ENCODE peak calls at places on chromosome 5, in ten cellular contexts. L is left cardiac atrium; C is SK-N-SH treated with all-trans-retinoic acid at 6 μM for 48 hours; D is GM23338; O is heart left ventricle; V is esophagus mucosa; B is naive thymus-derived CD8-positive, alpha-beta T cell; T is gastrocnemius medialis; F is CD4-positive, alpha-beta T cell; Q is activated T-cell treated with anti-CD3 and anti-CD28 coated beads, Interleukin-2, amount 50 U/mL, for 72 hours. X is an unnamed sample.

GRCh38 chr5:74866653-74867162 is 521 bp upstream of the FAM169A start:
- ATAC-seq in L (peak; percentile 46), C (peak; percentile 20), D (peak; percentile 65), O (peak; percentile 47), V (no peak), B (peak; percentile 14), T (no peak), F (peak; percentile 8), Q (peak; percentile 38), X (peak; percentile 22)

GRCh38 chr5:32290922-32291321 is 21.8 kb downstream of the MTMR12 start:
- ATAC-seq in L (no peak), C (no peak), D (no peak), O (no peak), V (no peak), B (no peak), T (no peak), F (no peak), Q (no peak), X (no peak)

GRCh38 chr5:128216860-128217531 is 133.4 kb downstream of the SLC12A2 start:
- ATAC-seq in L (peak; percentile 89), C (peak; percentile 47), D (no peak), O (peak; percentile 84), V (peak; percentile 66), B (no peak), T (no peak), F (no peak), Q (no peak), X (no peak)

GRCh38 chr5:143775258-143775657 is 36.7 kb upstream of the HMHB1 start:
- ATAC-seq in L (no peak), C (peak; percentile 32), D (no peak), O (no peak), V (no peak), B (no peak), T (no peak), F (no peak), Q (peak; percentile 38), X (no peak)

GRCh38 chr5:96893342-96893741 is 17.0 kb downstream of the ERAP2 start:
- ATAC-seq in L (no peak), C (peak; percentile 97), D (no peak), O (no peak), V (no peak), B (peak; percentile 37), T (no peak), F (peak; percentile 31), Q (peak; percentile 64), X (no peak)

GRCh38 chr5:117463836-117464235 is 889.2 kb upstream of the SEMA6A start:
- ATAC-seq in L (no peak), C (no peak), D (no peak), O (no peak), V (no peak), B (no peak), T (peak; percentile 42), F (no peak), Q (no peak), X (peak; percentile 81)

GRCh38 chr5:42807722-42808447 is 3.8 kb downstream of the SELENOP start:
- ATAC-seq in L (peak; percentile 25), C (no peak), D (no peak), O (peak; percentile 48), V (no peak), B (no peak), T (no peak), F (no peak), Q (no peak), X (no peak)

GRCh38 chr5:41858890-41859289 is 11.3 kb downstream of the OXCT1 start:
- ATAC-seq in L (no peak), C (no peak), D (no peak), O (no peak), V (no peak), B (no peak), T (no peak), F (no peak), Q (peak; percentile 46), X (no peak)

GRCh38 chr5:84602371-84602771 is 217.7 kb upstream of the EDIL3 start:
- ATAC-seq in L (no peak), C (no peak), D (no peak), O (no peak), V (no peak), B (no peak), T (no peak), F (no peak), Q (no peak), X (no peak)

GRCh38 chr5:89524785-89525184 is 641.8 kb upstream of the MEF2C start:
- ATAC-seq in L (no peak), C (no peak), D (no peak), O (no peak), V (no peak), B (no peak), T (no peak), F (no peak), Q (no peak), X (no peak)

GRCh38 chr5:10501554-10502075 is 59.9 kb downstream of the ROPN1L start:
- ATAC-seq in L (no peak), C (no peak), D (no peak), O (no peak), V (no peak), B (no peak), T (no peak), F (no peak), Q (no peak), X (peak; percentile 35)

GRCh38 chr5:42993516-42994284 is 46.4 kb downstream of the ANXA2R start:
- ATAC-seq in L (peak; percentile 12), C (no peak), D (no peak), O (peak; percentile 17), V (no peak), B (peak; percentile 30), T (no peak), F (peak; percentile 31), Q (peak; percentile 37), X (no peak)

GRCh38 chr5:72197393-72197792 is 90.1 kb downstream of the MAP1B start:
- ATAC-seq in L (no peak), C (no peak), D (no peak), O (no peak), V (no peak), B (no peak), T (no peak), F (no peak), Q (peak; percentile 62), X (no peak)

GRCh38 chr5:125198270-125198974 is 452.0 kb upstream of the ZNF608 start:
- ATAC-seq in L (peak; percentile 70), C (peak; percentile 95), D (no peak), O (peak; percentile 69), V (no peak), B (no peak), T (peak; percentile 79), F (no peak), Q (no peak), X (peak; percentile 50)

GRCh38 chr5:9497347-9497746 is 48.5 kb downstream of the SEMA5A start:
- ATAC-seq in L (no peak), C (no peak), D (no peak), O (peak; percentile 20), V (no peak), B (no peak), T (no peak), F (no peak), Q (no peak), X (no peak)

GRCh38 chr5:91183743-91184142 is 199.4 kb downstream of the ARRDC3 start:
- ATAC-seq in L (no peak), C (no peak), D (peak; percentile 87), O (no peak), V (peak; percentile 53), B (no peak), T (no peak), F (no peak), Q (no peak), X (no peak)

GRCh38 chr5:95817430-95817829 is 5.1 kb downstream of the GLRX start:
- ATAC-seq in L (peak; percentile 2), C (no peak), D (peak; percentile 29), O (peak; percentile 49), V (no peak), B (peak; percentile 35), T (peak; percentile 55), F (peak; percentile 24), Q (peak; percentile 59), X (no peak)

GRCh38 chr5:158287643-158288228 is 428.8 kb upstream of the CLINT1 start:
- ATAC-seq in L (peak; percentile 90), C (no peak), D (no peak), O (peak; percentile 86), V (no peak), B (no peak), T (no peak), F (no peak), Q (no peak), X (peak; percentile 72)

GRCh38 chr5:34064656-34065055 is 21.6 kb upstream of the C1QTNF3 start:
- ATAC-seq in L (no peak), C (no peak), D (no peak), O (no peak), V (no peak), B (no peak), T (no peak), F (no peak), Q (no peak), X (no peak)

GRCh38 chr5:123527190-123527589 is 15.2 kb downstream of the CSNK1G3 start:
- ATAC-seq in L (no peak), C (no peak), D (no peak), O (no peak), V (no peak), B (no peak), T (no peak), F (no peak), Q (no peak), X (no peak)

GRCh38 chr5:111028865-111029264 is 42.6 kb upstream of the TSLP start:
- ATAC-seq in L (no peak), C (no peak), D (no peak), O (no peak), V (no peak), B (no peak), T (no peak), F (no peak), Q (no peak), X (no peak)

GRCh38 chr5:163106098-163106497 is 331.3 kb upstream of the CCNG1 start:
- ATAC-seq in L (no peak), C (no peak), D (no peak), O (no peak), V (no peak), B (no peak), T (no peak), F (no peak), Q (no peak), X (no peak)

GRCh38 chr5:80620206-80620605 is 34.2 kb upstream of the MSH3 start:
- ATAC-seq in L (no peak), C (no peak), D (no peak), O (no peak), V (no peak), B (no peak), T (no peak), F (no peak), Q (no peak), X (no peak)

GRCh38 chr5:146894763-146895521 is 16.4 kb upstream of the PPP2R2B start:
- ATAC-seq in L (no peak), C (peak; percentile 54), D (no peak), O (no peak), V (no peak), B (no peak), T (no peak), F (no peak), Q (peak; percentile 89), X (no peak)

GRCh38 chr5:169302046-169302445 is 1.1 kb upstream of the SLIT3 start:
- ATAC-seq in L (no peak), C (peak; percentile 7), D (no peak), O (no peak), V (no peak), B (no peak), T (no peak), F (no peak), Q (peak; percentile 39), X (no peak)

GRCh38 chr5:115389074-115389798 is 92.8 kb upstream of the CCDC112 start:
- ATAC-seq in L (peak; percentile 72), C (peak; percentile 62), D (no peak), O (peak; percentile 56), V (no peak), B (no peak), T (no peak), F (no peak), Q (no peak), X (no peak)

GRCh38 chr5:57505640-57506039 is 23.0 kb upstream of the ACTBL2 start:
- ATAC-seq in L (no peak), C (no peak), D (no peak), O (peak; percentile 49), V (no peak), B (no peak), T (no peak), F (no peak), Q (no peak), X (no peak)

GRCh38 chr5:135843571-135844337 is 9.3 kb downstream of the SLC25A48 start:
- ATAC-seq in L (peak; percentile 14), C (no peak), D (no peak), O (peak; percentile 22), V (peak; percentile 94), B (no peak), T (no peak), F (no peak), Q (no peak), X (no peak)